ENCODE peak calls at places on chromosomes 6 and 20, in ten cellular contexts. One of them, this sample, is unnamed.

GRCh38 chr20:11092151-11092550 is 418.4 kb upstream of the JAG1 start:
- DNase-seq in ovary: no peak
- DNase-seq in PC-9: no peak
- DNase-seq in suprapubic skin: no peak
- DNase-seq in tibial nerve: no peak
- DNase-seq in kidney: no peak
- DNase-seq in AG04450: no peak
- DNase-seq in CD4-positive, alpha-beta T cell: no peak
- DNase-seq in OCI-LY7: no peak
- DNase-seq in AG09309: no peak
- DNase-seq in this sample: no peak

GRCh38 chr20:38839563-38839962 is 34.1 kb downstream of the PPP1R16B start:
- DNase-seq in AG09309: no peak
- DNase-seq in CD4-positive, alpha-beta T cell: no peak
- DNase-seq in PC-9: no peak
- DNase-seq in AG04450: no peak
- DNase-seq in tibial nerve: no peak
- DNase-seq in ovary: no peak
- DNase-seq in OCI-LY7: no peak
- DNase-seq in suprapubic skin: no peak
- DNase-seq in kidney: no peak
- DNase-seq in this sample: no peak

GRCh38 chr6:56798163-56798562 is 155.5 kb upstream of the DST start:
- DNase-seq in AG04450: no peak
- DNase-seq in tibial nerve: no peak
- DNase-seq in PC-9: no peak
- DNase-seq in CD4-positive, alpha-beta T cell: no peak
- DNase-seq in AG09309: peak
- DNase-seq in ovary: no peak
- DNase-seq in OCI-LY7: no peak
- DNase-seq in kidney: no peak
- DNase-seq in suprapubic skin: no peak
- DNase-seq in this sample: no peak

GRCh38 chr6:151141685-151142084 is 98.1 kb upstream of the AKAP12 start:
- DNase-seq in suprapubic skin: no peak
- DNase-seq in OCI-LY7: no peak
- DNase-seq in AG04450: no peak
- DNase-seq in CD4-positive, alpha-beta T cell: no peak
- DNase-seq in AG09309: no peak
- DNase-seq in tibial nerve: no peak
- DNase-seq in ovary: peak
- DNase-seq in PC-9: no peak
- DNase-seq in kidney: no peak
- DNase-seq in this sample: no peak

GRCh38 chr6:132381381-132381780 is 19.9 kb downstream of the MOXD1 start:
- DNase-seq in kidney: no peak
- DNase-seq in suprapubic skin: no peak
- DNase-seq in AG04450: no peak
- DNase-seq in ovary: no peak
- DNase-seq in CD4-positive, alpha-beta T cell: no peak
- DNase-seq in PC-9: no peak
- DNase-seq in AG09309: no peak
- DNase-seq in OCI-LY7: no peak
- DNase-seq in tibial nerve: no peak
- DNase-seq in this sample: no peak

GRCh38 chr6:374956-375355 is 16.6 kb upstream of the IRF4 start:
- DNase-seq in AG04450: no peak
- DNase-seq in tibial nerve: no peak
- DNase-seq in ovary: no peak
- DNase-seq in kidney: peak
- DNase-seq in AG09309: no peak
- DNase-seq in CD4-positive, alpha-beta T cell: no peak
- DNase-seq in suprapubic skin: peak
- DNase-seq in OCI-LY7: no peak
- DNase-seq in PC-9: no peak
- DNase-seq in this sample: no peak

GRCh38 chr20:63791497-63792156 is 39.4 kb downstream of the ZBTB46 start:
- DNase-seq in suprapubic skin: no peak
- DNase-seq in tibial nerve: peak
- DNase-seq in CD4-positive, alpha-beta T cell: no peak
- DNase-seq in kidney: no peak
- DNase-seq in AG09309: no peak
- DNase-seq in ovary: peak
- DNase-seq in PC-9: no peak
- DNase-seq in OCI-LY7: no peak
- DNase-seq in AG04450: no peak
- DNase-seq in this sample: no peak

GRCh38 chr6:27096834-27097511 is 150.5 kb upstream of the PRSS16 start:
- DNase-seq in tibial nerve: no peak
- DNase-seq in AG04450: peak
- DNase-seq in kidney: peak
- DNase-seq in OCI-LY7: no peak
- DNase-seq in ovary: peak
- DNase-seq in CD4-positive, alpha-beta T cell: no peak
- DNase-seq in suprapubic skin: no peak
- DNase-seq in AG09309: peak
- DNase-seq in PC-9: peak
- DNase-seq in this sample: peak

GRCh38 chr6:148973809-148974208 is 227.0 kb downstream of the UST start:
- DNase-seq in OCI-LY7: peak
- DNase-seq in PC-9: no peak
- DNase-seq in AG04450: no peak
- DNase-seq in tibial nerve: no peak
- DNase-seq in CD4-positive, alpha-beta T cell: no peak
- DNase-seq in suprapubic skin: no peak
- DNase-seq in kidney: no peak
- DNase-seq in ovary: no peak
- DNase-seq in AG09309: no peak
- DNase-seq in this sample: no peak

GRCh38 chr6:12134991-12135390 is 122.9 kb downstream of the HIVEP1 start:
- DNase-seq in PC-9: no peak
- DNase-seq in AG04450: no peak
- DNase-seq in kidney: no peak
- DNase-seq in suprapubic skin: no peak
- DNase-seq in ovary: no peak
- DNase-seq in tibial nerve: no peak
- DNase-seq in OCI-LY7: no peak
- DNase-seq in AG09309: no peak
- DNase-seq in CD4-positive, alpha-beta T cell: no peak
- DNase-seq in this sample: no peak

DNA sequence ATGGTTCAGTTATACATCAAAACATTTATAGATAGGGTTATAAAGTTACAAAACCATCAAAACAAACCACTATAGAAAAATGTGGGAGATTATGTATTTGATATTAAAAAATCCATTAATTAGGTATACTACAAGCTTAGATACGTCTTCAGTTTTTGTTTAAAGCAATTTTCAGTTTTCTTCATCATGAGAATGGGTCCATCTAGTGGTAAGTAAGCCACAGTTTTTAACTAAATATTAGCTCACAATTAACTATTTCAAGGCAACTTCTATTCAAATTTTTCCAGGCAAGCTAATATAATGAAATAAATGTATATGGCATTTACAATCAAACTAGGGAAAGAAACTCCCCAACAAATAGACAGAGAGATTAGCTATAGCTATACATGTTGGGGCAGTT is 44.4 kb downstream of the RNGTT start:
- DNase-seq in PC-9: no peak
- DNase-seq in OCI-LY7: peak
- DNase-seq in kidney: no peak
- DNase-seq in suprapubic skin: no peak
- DNase-seq in AG04450: no peak
- DNase-seq in ovary: no peak
- DNase-seq in tibial nerve: no peak
- DNase-seq in CD4-positive, alpha-beta T cell: no peak
- DNase-seq in AG09309: no peak
- DNase-seq in this sample: no peak
- TF ChIP-seq CTCF in PC-9: no peak
- TF ChIP-seq CTCF in OCI-LY7: peak
- TF ChIP-seq CTCF in kidney: no peak
- TF ChIP-seq CTCF in suprapubic skin: no peak
- TF ChIP-seq CTCF in AG04450: peak
- TF ChIP-seq CTCF in ovary: no peak
- TF ChIP-seq CTCF in tibial nerve: no peak
- TF ChIP-seq CTCF in CD4-positive, alpha-beta T cell: no peak
- TF ChIP-seq CTCF in AG09309: peak
- TF ChIP-seq CTCF in this sample: peak

DNA sequence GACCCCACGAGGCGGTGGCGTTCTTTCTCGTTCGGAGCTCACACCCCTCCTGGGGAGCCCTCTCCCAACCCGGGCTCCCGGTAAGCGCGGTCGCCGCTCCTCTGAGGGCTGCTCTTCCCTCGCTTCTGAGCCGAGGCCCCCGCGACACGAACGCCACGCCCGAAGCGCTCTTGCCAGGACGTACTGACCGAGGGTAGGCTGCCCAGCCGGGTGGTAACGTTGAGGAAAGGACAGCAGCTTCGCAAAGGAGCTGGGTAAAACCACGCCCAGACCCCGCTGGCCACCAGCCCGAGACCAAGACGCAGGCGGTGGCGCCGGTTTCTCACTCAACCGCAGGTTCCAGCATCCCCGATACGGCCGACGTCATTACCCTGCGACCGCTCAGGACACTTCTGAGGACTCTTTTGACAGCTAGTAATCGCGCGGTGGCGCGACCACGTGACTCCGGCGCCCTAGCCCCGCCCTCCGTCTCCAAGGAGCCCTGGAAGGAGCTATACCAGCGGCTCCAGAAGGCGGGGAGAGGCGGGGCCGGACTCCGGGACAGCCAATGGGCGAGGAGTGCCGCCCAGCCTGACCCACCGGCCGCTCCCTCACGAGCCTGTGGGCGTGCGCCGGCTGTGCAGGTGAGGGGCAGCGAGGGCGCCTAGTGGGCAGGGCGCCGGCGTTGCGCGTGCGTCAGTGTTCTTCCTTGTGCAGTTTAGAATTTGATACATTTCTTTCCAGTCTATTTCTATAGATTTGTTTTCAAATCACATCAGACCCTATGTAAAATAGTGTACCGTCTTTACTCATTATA is 4.0 kb upstream of the GZF1 start:
- DNase-seq in PC-9: peak
- DNase-seq in AG04450: peak
- DNase-seq in suprapubic skin: peak
- DNase-seq in AG09309: peak
- DNase-seq in ovary: peak
- DNase-seq in OCI-LY7: peak
- DNase-seq in kidney: peak
- DNase-seq in tibial nerve: peak
- DNase-seq in CD4-positive, alpha-beta T cell: peak
- DNase-seq in this sample: peak
- TF ChIP-seq CTCF in PC-9: no peak
- TF ChIP-seq CTCF in AG04450: no peak
- TF ChIP-seq CTCF in suprapubic skin: no peak
- TF ChIP-seq CTCF in AG09309: no peak
- TF ChIP-seq CTCF in ovary: peak
- TF ChIP-seq CTCF in OCI-LY7: no peak
- TF ChIP-seq CTCF in kidney: no peak
- TF ChIP-seq CTCF in tibial nerve: no peak
- TF ChIP-seq CTCF in CD4-positive, alpha-beta T cell: no peak
- TF ChIP-seq CTCF in this sample: peak

GRCh38 chr6:144234935-144235334 is 50.2 kb upstream of the UTRN start:
- DNase-seq in CD4-positive, alpha-beta T cell: no peak
- DNase-seq in OCI-LY7: no peak
- DNase-seq in AG04450: no peak
- DNase-seq in suprapubic skin: no peak
- DNase-seq in tibial nerve: no peak
- DNase-seq in kidney: no peak
- DNase-seq in PC-9: no peak
- DNase-seq in ovary: no peak
- DNase-seq in AG09309: no peak
- DNase-seq in this sample: no peak

GRCh38 chr6:144232434-144233223 is 52.5 kb upstream of the UTRN start:
- DNase-seq in AG09309: no peak
- DNase-seq in ovary: no peak
- DNase-seq in PC-9: no peak
- DNase-seq in AG04450: no peak
- DNase-seq in CD4-positive, alpha-beta T cell: no peak
- DNase-seq in kidney: no peak
- DNase-seq in suprapubic skin: no peak
- DNase-seq in OCI-LY7: no peak
- DNase-seq in tibial nerve: no peak
- DNase-seq in this sample: no peak

DNA sequence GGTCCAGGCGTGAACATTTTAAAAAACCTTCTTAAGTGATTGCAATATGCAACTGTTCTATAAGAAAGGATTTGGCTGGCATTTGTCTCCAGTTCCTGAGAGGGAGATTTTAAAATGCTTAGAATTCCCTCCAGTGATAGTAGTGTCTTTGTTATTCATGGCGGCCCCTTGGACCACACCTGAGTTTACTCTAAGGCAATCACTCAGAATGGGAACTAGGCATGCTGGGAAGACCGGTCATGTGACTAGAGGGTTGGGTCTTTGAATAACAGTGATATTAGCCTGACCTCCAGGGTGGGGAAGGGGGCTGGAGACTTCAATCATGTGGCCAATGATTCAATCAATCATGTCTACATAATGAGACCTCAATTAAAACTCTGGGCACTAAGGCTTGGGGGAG is 50.7 kb upstream of the UTRN start:
- DNase-seq in CD4-positive, alpha-beta T cell: no peak
- DNase-seq in PC-9: no peak
- DNase-seq in suprapubic skin: no peak
- DNase-seq in OCI-LY7: no peak
- DNase-seq in AG09309: no peak
- DNase-seq in kidney: no peak
- DNase-seq in tibial nerve: no peak
- DNase-seq in AG04450: no peak
- DNase-seq in ovary: no peak
- DNase-seq in this sample: no peak
- TF ChIP-seq CTCF in CD4-positive, alpha-beta T cell: no peak
- TF ChIP-seq CTCF in PC-9: no peak
- TF ChIP-seq CTCF in suprapubic skin: no peak
- TF ChIP-seq CTCF in OCI-LY7: no peak
- TF ChIP-seq CTCF in AG09309: no peak
- TF ChIP-seq CTCF in kidney: no peak
- TF ChIP-seq CTCF in tibial nerve: no peak
- TF ChIP-seq CTCF in AG04450: no peak
- TF ChIP-seq CTCF in ovary: no peak
- TF ChIP-seq CTCF in this sample: no peak

DNA sequence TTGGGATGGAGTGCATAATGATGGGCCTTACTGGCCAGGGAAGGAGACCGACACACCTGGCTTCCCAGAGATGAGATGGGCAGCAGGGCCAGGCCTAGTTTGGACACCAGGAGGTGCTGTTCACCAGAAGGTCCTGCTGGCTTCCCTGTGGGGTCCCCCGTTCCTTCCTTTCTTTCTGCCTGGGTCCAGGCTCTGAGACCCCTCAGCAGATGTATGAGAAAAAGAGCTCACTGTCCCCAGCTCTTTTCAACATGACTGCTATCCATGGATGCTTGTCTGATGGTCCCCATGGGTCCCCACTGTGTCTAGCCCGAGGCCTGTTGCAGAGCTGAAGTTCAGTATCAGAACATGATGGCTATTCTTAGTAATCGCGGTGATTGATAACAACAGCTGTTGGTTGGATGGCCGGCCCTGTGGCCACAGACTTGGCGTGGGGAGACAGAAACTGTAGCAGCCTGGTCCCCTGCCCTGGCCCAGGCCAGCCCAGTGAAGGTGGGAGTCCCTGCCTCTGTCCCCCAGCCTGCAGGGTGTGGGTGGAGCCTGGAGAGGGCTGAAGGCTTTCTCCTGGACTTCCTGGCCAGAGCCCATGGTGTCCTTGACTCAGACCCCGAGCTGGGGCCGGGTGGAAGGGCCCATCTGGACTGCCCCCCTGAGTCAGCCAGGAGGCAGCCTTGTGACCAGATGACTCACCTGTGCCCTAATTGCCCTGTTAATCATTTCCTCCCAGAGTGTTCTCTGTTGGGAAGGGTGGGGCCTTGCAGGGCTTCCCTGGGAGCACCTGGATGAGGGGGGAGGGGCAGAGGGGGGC is 9.9 kb upstream of the BAK1 start:
- DNase-seq in CD4-positive, alpha-beta T cell: no peak
- DNase-seq in AG04450: peak
- DNase-seq in PC-9: peak
- DNase-seq in suprapubic skin: no peak
- DNase-seq in kidney: peak
- DNase-seq in AG09309: no peak
- DNase-seq in OCI-LY7: peak
- DNase-seq in tibial nerve: peak
- DNase-seq in ovary: peak
- DNase-seq in this sample: peak
- TF ChIP-seq CTCF in CD4-positive, alpha-beta T cell: peak
- TF ChIP-seq CTCF in AG04450: peak
- TF ChIP-seq CTCF in PC-9: peak
- TF ChIP-seq CTCF in suprapubic skin: peak
- TF ChIP-seq CTCF in kidney: peak
- TF ChIP-seq CTCF in AG09309: peak
- TF ChIP-seq CTCF in OCI-LY7: peak
- TF ChIP-seq CTCF in tibial nerve: peak
- TF ChIP-seq CTCF in ovary: peak
- TF ChIP-seq CTCF in this sample: peak

This sample was measured in progenitor cell of endocrine pancreas.